ENCODE peak calls at places on chromosomes 5 and 9, in six cellular contexts. J is WTC11, C is Calu3, F is astrocyte, Q is fibroblast of the aortic adventitia, V is neural crest cell. X is an unnamed sample.
A peak's percentile ranks its signal among the peaks of the same experiment; 100 is the strongest.

GRCh38 chr5:127013407-127013806 is 17.0 kb downstream of the MARCHF3 start:
- DNase-seq in J (no peak), C (no peak), F (no peak), Q (no peak), V (no peak), X (no peak)

GRCh38 chr9:129031514-129031913 is 3.4 kb upstream of the SH3GLB2 start:
- DNase-seq in J (no peak), C (no peak), F (no peak), Q (no peak), V (no peak), X (no peak)

GRCh38 chr5:54553659-54554207 is 36.2 kb downstream of the SNX18 start:
- DNase-seq in J (no peak), C (no peak), F (no peak), Q (no peak), V (no peak), X (no peak)

GRCh38 chr5:73454379-73455036 is 5.9 kb upstream of the FOXD1 start:
- DNase-seq in J (peak; percentile 83), C (peak; percentile 83), F (no peak), Q (peak; percentile 64), V (peak; percentile 58), X (no peak)

GRCh38 chr9:12863624-12864023 is 88.8 kb downstream of the LURAP1L start:
- DNase-seq in J (no peak), C (no peak), F (no peak), Q (peak; percentile 7), V (no peak), X (no peak)

GRCh38 chr5:56123531-56124243 is 109.4 kb downstream of the ANKRD55 start:
- DNase-seq in J (peak; percentile 49), C (peak; percentile 48), F (peak; percentile 100), Q (peak; percentile 99), V (peak; percentile 12), X (no peak)

GRCh38 chr9:137267933-137268355 is 9.6 kb upstream of the TOR4A start:
- DNase-seq in J (no peak), C (no peak), F (no peak), Q (no peak), V (no peak), X (peak; percentile 68)

GRCh38 chr5:40770764-40771163 is 15.0 kb upstream of the TTC33 start:
- DNase-seq in J (no peak), C (no peak), F (no peak), Q (no peak), V (no peak), X (no peak)

GRCh38 chr5:157232706-157233105 is 33.2 kb upstream of the CYFIP2 start:
- DNase-seq in J (no peak), C (no peak), F (no peak), Q (no peak), V (no peak), X (no peak)

GRCh38 chr9:87594662-87595061 is 97.0 kb downstream of the DAPK1 start:
- DNase-seq in J (no peak), C (no peak), F (no peak), Q (no peak), V (no peak), X (no peak)

GRCh38 chr5:145838276-145838675 is 3.1 kb upstream of the PRELID2 start:
- DNase-seq in J (no peak), C (no peak), F (no peak), Q (no peak), V (no peak), X (no peak)

GRCh38 chr5:107558951-107559350 is 111.8 kb downstream of the EFNA5 start:
- DNase-seq in J (peak; percentile 48), C (no peak), F (no peak), Q (no peak), V (no peak), X (no peak)

GRCh38 chr5:112703866-112704820 is 33.5 kb upstream of the APC start:
- DNase-seq in J (no peak), C (no peak), F (peak; percentile 89), Q (peak; percentile 91), V (no peak), X (no peak)

GRCh38 chr5:73759771-73760170 is 133.8 kb downstream of the ARHGEF28 start:
- DNase-seq in J (no peak), C (no peak), F (peak; percentile 45), Q (peak; percentile 34), V (no peak), X (no peak)

GRCh38 chr9:72656021-72656420 is 134.6 kb downstream of the TMC1 start:
- DNase-seq in J (no peak), C (no peak), F (no peak), Q (no peak), V (no peak), X (no peak)

GRCh38 chr5:169251685-169252084 is 49.3 kb downstream of the SLIT3 start:
- DNase-seq in J (no peak), C (no peak), F (peak; percentile 82), Q (peak; percentile 55), V (no peak), X (no peak)

GRCh38 chr9:77019810-77020437 is 469 bp downstream of the FOXB2 start:
- DNase-seq in J (no peak), C (no peak), F (no peak), Q (no peak), V (peak; percentile 6), X (no peak)

GRCh38 chr9:14395300-14396082 is 81.5 kb upstream of the NFIB start:
- DNase-seq in J (no peak), C (no peak), F (no peak), Q (no peak), V (no peak), X (no peak)

GRCh38 chr9:129259373-129259772 is 81.3 kb upstream of the IER5L start:
- DNase-seq in J (no peak), C (no peak), F (no peak), Q (no peak), V (no peak), X (no peak)

GRCh38 chr5:80156156-80156555 is 99.7 kb downstream of the SERINC5 start:
- DNase-seq in J (no peak), C (no peak), F (peak; percentile 22), Q (no peak), V (no peak), X (no peak)

GRCh38 chr9:133242241-133242640 is 32.8 kb downstream of the ABO start:
- DNase-seq in J (no peak), C (no peak), F (no peak), Q (no peak), V (no peak), X (no peak)

GRCh38 chr5:128101676-128102075 is 18.1 kb downstream of the SLC12A2 start:
- DNase-seq in J (no peak), C (no peak), F (peak; percentile 36), Q (no peak), V (no peak), X (no peak)

GRCh38 chr5:115770466-115770865 is 46.0 kb downstream of the CDO1 start:
- DNase-seq in J (peak; percentile 72), C (peak; percentile 6), F (no peak), Q (no peak), V (no peak), X (no peak)

GRCh38 chr5:6644841-6645240 is 11.6 kb downstream of the SRD5A1 start:
- DNase-seq in J (no peak), C (no peak), F (peak; percentile 49), Q (no peak), V (no peak), X (no peak)
- TF ChIP-seq CTCF in J (no peak), C (no peak), F (no peak), Q (no peak), V (no peak), X (no peak)

DNA sequence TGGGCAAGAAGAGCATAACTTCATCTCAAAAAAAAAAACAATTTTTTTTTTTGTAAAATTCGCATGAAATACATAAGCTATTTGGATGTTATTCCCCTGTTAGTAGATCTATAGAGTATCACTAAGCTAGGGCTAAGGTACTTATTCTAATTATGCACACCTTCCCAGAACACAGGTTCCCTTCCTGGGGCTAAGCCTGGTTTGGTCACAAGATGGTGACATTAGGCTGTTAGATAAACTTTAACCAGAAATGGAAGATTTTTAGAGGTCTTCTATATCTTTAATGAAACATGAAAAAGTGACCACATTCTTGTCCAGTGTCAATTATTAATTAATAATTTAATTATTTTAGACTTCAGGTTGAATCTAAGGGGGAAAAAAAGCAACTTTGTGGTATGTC is 433.5 kb downstream of the CDH18 start:
- DNase-seq in J (no peak), C (no peak), F (no peak), Q (no peak), V (no peak), X (no peak)
- TF ChIP-seq CTCF in J (no peak), C (no peak), F (no peak), Q (peak; percentile 1), V (no peak), X (no peak)

DNA sequence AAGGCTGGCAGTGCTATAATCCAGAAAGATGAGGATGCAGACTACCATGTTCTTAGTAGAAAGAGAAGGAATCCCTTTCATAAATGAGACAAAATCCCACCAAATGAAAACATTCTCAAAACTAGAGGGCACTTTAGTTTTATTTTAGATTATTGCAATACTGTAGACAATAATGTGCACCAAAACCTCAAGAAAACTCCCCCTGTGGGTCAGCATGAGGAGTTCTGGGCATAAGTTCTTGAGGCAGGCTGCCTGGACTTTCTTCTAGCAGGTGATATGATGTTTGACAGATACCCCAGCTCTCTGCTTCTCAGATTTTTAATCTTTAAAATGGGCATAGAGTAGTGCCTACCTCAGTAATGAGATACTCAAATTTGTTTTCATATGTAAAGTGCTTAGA is 196.3 kb upstream of the CTNND2 start:
- DNase-seq in J (no peak), C (no peak), F (no peak), Q (no peak), V (no peak), X (no peak)
- TF ChIP-seq CTCF in J (no peak), C (no peak), F (no peak), Q (no peak), V (peak; percentile 20), X (no peak)

GRCh38 chr5:178277346-178277745 is 44.7 kb upstream of the PHYKPL start:
- DNase-seq in J (no peak), C (no peak), F (no peak), Q (no peak), V (no peak), X (no peak)
- TF ChIP-seq CTCF in J (no peak), C (no peak), F (no peak), Q (no peak), V (no peak), X (no peak)

DNA sequence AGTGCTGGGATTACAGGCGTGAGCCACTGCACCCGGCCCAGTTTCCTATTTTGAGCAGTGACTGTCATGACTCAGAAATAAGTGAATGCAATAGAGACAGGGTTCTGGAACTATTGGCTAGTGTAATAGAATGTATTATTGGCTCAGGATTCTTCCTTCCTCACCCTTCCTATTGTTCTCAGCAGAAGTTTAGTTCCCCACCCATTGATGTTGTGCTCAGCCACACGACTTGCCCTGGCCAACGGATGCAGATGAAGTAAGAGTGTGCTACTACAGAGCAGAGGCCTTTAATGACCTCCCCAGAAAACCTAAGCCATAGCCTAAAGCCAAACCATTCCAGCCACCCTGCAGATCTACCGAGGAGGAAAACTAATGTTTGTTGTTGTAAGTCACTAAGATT is 287.9 kb downstream of the AGTPBP1 start:
- DNase-seq in J (no peak), C (no peak), F (no peak), Q (peak; percentile 53), V (no peak), X (no peak)
- TF ChIP-seq CTCF in J (no peak), C (no peak), F (no peak), Q (no peak), V (no peak), X (no peak)

GRCh38 chr5:72269411-72269780 is 50.6 kb downstream of the MRPS27 start:
- DNase-seq in J (no peak), C (no peak), F (no peak), Q (no peak), V (no peak), X (no peak)
- TF ChIP-seq CTCF in J (no peak), C (no peak), F (no peak), Q (no peak), V (peak; percentile 17), X (no peak)

GRCh38 chr5:982377-983237 is 26.0 kb upstream of the NKD2 start:
- DNase-seq in J (peak; percentile 76), C (peak; percentile 28), F (no peak), Q (no peak), V (peak; percentile 38), X (no peak)
- TF ChIP-seq CTCF in J (peak; percentile 63), C (no peak), F (no peak), Q (peak; percentile 27), V (peak; percentile 50), X (no peak)